ENCODE peak calls at places on chromosome 6, in five cellular contexts. Z is epithelial cell of esophagus; P is ascending aorta; J is transverse colon; I is CD4-positive, alpha-beta memory T cell. C is an unnamed sample.

GRCh38 chr6:133187657-133188453 is 53.3 kb upstream of the EYA4 start:
- DNase-seq in P (no peak), I (no peak), J (no peak), Z (no peak), C (no peak)

GRCh38 chr6:37373822-37374514 is 20.2 kb downstream of the RNF8 start:
- DNase-seq in J (no peak), Z (peak), P (no peak), I (no peak), C (no peak)

GRCh38 chr6:43939281-43940070 is 169.5 kb downstream of the VEGFA start:
- DNase-seq in P (peak), Z (no peak), J (no peak), I (no peak), C (no peak)

GRCh38 chr6:138403324-138403800 is 661 bp upstream of the HEBP2 start:
- DNase-seq in I (peak), J (peak), Z (no peak), P (no peak), C (no peak)

GRCh38 chr6:89035252-89036106 is 45.1 kb upstream of the PNRC1 start:
- DNase-seq in I (no peak), P (peak), J (peak), Z (peak), C (no peak)

GRCh38 chr6:56521454-56521853 is 121.2 kb downstream of the DST start:
- DNase-seq in J (no peak), P (no peak), I (no peak), Z (peak), C (no peak)

GRCh38 chr6:139777202-139777970 is 402.9 kb upstream of the CITED2 start:
- DNase-seq in J (no peak), I (no peak), Z (no peak), P (no peak), C (no peak)

GRCh38 chr6:46040288-46040687 is 24.6 kb upstream of the CLIC5 start:
- DNase-seq in P (no peak), J (no peak), Z (no peak), I (no peak), C (no peak)

GRCh38 chr6:33433560-33434191 is 13.8 kb downstream of the SYNGAP1 start:
- DNase-seq in Z (no peak), J (no peak), I (no peak), P (no peak), C (no peak)

GRCh38 chr6:146543211-146543939 is at the start of gene RAB32:
- DNase-seq in P (peak), J (peak), I (no peak), Z (peak), C (no peak)

GRCh38 chr6:53326372-53327016 is 22.3 kb downstream of the ELOVL5 start:
- DNase-seq in Z (peak), I (no peak), J (peak), P (peak), C (no peak)

GRCh38 chr6:53330137-53330536 is 18.6 kb downstream of the ELOVL5 start:
- DNase-seq in Z (no peak), I (no peak), J (no peak), P (no peak), C (no peak)

GRCh38 chr6:53328375-53328774 is 20.4 kb downstream of the ELOVL5 start:
- DNase-seq in J (no peak), P (no peak), I (no peak), Z (no peak), C (no peak)

GRCh38 chr6:53325785-53326184 is 23.0 kb downstream of the ELOVL5 start:
- DNase-seq in P (no peak), Z (no peak), J (no peak), I (no peak), C (no peak)

DNA sequence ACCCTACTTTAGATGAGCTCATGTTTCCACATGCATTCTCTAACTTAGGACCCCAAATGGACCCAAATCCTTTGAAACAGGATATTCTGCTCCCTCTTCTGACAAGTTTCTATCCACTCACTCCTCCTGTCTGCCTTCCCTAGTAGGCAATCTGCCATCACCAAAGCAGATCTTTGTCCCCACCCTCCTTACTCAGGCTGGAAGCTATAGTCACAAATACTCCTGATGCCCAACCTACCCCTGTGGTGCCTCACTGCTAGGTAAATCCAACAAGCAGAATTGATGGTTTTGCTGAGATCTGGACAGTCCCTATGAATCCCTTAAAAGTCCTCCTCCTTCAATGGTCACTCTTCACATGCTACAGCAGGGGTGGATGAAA is 21.7 kb downstream of the ELOVL5 start:
- DNase-seq in I (no peak), Z (peak), P (no peak), J (no peak), C (no peak)
- H3K4me3 ChIP-seq in I (no peak), Z (no peak), P (no peak), J (no peak), C (no peak)

DNA sequence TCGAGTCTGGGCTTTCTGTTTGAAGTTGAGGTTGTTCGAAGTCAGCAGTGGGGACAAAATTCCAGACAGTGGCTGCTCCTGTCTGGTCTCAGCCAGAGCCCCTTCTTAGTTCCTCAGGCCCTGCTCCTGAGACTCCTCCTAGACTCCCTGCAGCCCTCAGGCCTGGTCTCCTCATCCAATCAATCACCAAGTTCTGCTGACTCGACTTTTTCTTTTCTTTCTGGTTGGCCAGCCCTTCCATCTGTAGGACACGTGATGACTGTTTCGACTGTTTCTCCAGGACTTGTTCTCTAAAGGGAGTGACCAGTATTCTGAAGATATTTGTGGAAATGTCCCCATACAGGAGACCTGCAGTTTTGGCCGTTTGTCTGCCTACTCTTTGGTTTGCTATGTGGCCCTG is 19.5 kb downstream of the PPP1R3G start:
- DNase-seq in Z (no peak), P (no peak), I (no peak), J (no peak), C (no peak)
- H3K4me3 ChIP-seq in Z (no peak), P (no peak), I (no peak), J (no peak), C (no peak)

DNA sequence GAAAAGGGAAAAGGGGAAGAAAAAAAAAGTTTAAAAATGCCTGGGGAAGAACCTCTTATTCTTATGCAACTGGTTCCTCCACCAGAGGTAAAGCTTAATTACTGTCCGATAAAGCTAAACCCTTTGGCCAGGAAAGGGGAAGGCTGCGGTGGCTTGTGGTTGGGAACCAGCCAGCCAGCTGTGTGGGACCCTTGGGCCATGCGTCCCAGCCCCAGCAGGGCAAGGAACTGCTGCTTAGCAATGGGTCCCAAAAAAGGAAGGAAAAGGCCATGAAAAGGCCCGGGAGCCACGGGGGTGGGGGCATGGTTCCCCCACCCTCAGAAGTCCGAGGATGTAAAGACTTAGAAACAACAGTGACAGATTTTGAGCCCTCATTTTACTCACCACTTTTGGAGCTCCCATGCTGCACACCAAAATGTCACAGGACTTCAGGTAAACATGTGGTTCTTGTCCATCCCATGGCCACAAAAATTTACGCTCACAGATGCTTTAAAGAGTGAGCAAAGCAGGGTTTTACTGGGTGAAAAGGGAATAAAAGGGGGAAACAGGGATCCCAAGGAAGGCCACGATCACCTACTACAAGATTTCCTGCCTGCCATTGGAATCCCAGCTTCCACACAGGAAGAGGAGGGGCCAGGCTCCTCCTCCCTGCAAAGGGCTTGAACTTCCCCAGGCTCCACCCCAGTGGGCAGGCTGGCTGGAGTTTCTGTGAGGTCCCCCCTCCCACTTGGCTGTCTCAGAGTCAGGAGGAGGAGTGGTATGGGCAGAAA is 1234.7 kb upstream of the GJE1 start:
- DNase-seq in J (peak), I (no peak), P (no peak), Z (no peak), C (no peak)
- H3K4me3 ChIP-seq in J (no peak), I (no peak), P (no peak), Z (no peak), C (no peak)

DNA sequence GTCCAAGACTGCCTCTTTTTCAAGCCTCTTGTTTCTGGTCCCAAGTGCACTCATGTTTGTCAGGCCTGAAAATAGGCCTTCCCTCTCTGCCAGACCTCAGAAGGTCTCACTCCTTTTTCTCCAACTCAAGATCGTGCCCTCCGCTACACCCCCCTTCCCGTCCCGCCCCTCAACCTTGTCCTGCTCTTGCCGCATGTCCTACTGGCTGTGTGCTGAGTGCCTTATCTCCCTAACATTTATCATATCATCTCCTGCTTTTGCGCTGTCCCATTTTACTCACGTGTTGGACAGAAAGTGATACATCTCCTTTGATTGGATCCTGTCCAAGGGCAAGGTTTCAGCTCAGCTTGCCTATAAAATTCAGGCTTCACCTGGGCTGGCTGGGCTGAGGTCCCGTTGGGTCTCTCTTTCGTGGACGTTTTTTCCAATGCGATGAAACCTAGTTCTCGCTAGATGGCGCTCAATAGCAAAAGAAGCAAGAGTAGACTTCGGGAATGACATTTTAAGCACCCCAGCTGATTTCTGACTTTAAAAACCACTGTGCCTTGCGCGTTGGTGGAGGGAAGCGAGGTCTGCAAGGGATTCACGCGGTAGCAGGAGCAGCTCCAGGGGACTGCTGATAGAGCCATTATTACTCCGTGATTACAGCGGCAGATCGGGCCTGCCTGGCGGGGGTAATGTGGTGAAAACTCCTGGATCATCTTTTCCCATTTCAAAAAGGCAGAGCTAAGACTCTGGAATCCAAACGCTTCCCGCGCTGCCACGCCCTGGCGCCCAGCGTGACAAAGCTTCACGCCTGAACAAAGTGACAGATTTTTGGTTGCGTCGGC is 137.6 kb downstream of the IMPG1 start:
- DNase-seq in J (peak), Z (peak), I (peak), P (peak), C (peak)
- H3K4me3 ChIP-seq in J (peak), Z (peak), I (no peak), P (peak), C (no peak)

GRCh38 chr6:40340957-40341356 is 246.2 kb downstream of the LRFN2 start:
- DNase-seq in P (peak), Z (no peak), J (no peak), I (no peak), C (no peak)

GRCh38 chr6:40340196-40340595 is 247.0 kb downstream of the LRFN2 start:
- DNase-seq in J (no peak), I (no peak), P (no peak), Z (no peak), C (no peak)

GRCh38 chr6:40342674-40343230 is 244.4 kb downstream of the LRFN2 start:
- DNase-seq in Z (no peak), J (no peak), P (peak), I (no peak), C (no peak)

GRCh38 chr6:40343318-40343886 is 243.8 kb downstream of the LRFN2 start:
- DNase-seq in P (peak), I (no peak), Z (no peak), J (no peak), C (no peak)

GRCh38 chr6:40341726-40342125 is 245.4 kb downstream of the LRFN2 start:
- DNase-seq in P (peak), Z (no peak), I (no peak), J (no peak), C (no peak)
- H3K4me3 ChIP-seq in P (no peak), Z (no peak), I (no peak), J (no peak), C (no peak)

GRCh38 chr6:163355471-163355991 is 59.0 kb upstream of the QKI start:
- DNase-seq in P (peak), J (no peak), Z (peak), I (no peak), C (no peak)
- H3K4me3 ChIP-seq in P (peak), J (no peak), Z (no peak), I (no peak), C (no peak)

GRCh38 chr6:112524071-112524470 is 176.9 kb downstream of the RFPL4B start:
- DNase-seq in P (no peak), J (no peak), I (no peak), Z (no peak), C (no peak)

GRCh38 chr6:112522600-112522999 is 175.5 kb downstream of the RFPL4B start:
- DNase-seq in I (no peak), P (no peak), Z (no peak), J (no peak), C (no peak)

GRCh38 chr6:112526594-112526993 is 179.5 kb downstream of the RFPL4B start:
- DNase-seq in Z (no peak), J (no peak), I (no peak), P (no peak), C (no peak)

DNA sequence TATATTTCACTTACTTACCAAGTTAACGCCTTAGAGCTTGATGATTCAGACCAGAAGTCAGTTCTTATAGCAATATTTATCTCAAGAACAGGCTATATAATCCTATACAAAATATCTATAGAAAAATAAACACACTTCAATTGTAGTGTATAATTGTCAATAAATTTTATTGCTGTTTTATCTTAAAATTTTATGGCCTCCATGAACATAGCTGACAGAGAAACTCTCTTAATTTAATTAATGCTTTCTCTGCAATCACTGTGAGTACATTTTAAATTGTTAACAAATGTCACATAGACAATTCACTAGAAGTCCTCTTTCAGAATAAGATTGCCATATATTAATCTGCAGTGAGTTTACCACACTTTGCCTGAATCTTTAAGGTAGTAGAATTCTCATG is 178.6 kb downstream of the RFPL4B start:
- DNase-seq in J (no peak), Z (no peak), P (no peak), I (no peak), C (no peak)
- H3K4me3 ChIP-seq in J (no peak), Z (no peak), P (no peak), I (no peak), C (no peak)

DNA sequence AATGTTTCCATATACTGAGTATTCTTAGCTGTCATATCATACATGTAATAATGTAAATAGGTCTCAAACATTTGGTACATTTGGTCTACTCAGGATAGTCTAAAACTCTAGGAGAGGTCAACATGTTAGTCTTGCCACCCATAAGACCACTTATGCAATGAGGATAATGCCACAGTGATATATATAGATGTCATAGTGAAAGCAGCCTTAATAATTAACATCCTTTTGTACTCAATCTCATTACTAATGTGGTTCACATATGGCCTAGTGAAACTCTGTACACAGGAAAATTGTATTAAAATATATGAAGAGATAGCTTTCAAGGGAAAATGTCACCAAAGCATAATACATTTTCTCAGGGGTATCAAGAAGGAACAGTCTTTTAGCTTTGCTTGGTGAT is 577.9 kb downstream of the TFAP2B start:
- DNase-seq in Z (no peak), J (no peak), P (no peak), I (no peak), C (no peak)
- H3K4me3 ChIP-seq in Z (no peak), J (no peak), P (no peak), I (no peak), C (no peak)

GRCh38 chr6:166172546-166172945 is 4.9 kb upstream of the TBXT start:
- DNase-seq in J (no peak), I (no peak), Z (no peak), P (no peak), C (no peak)

GRCh38 chr6:166174031-166174430 is 6.4 kb upstream of the TBXT start:
- DNase-seq in I (no peak), Z (no peak), J (no peak), P (no peak), C (no peak)

GRCh38 chr6:166176106-166176505 is 8.5 kb upstream of the TBXT start:
- DNase-seq in J (no peak), P (no peak), I (no peak), Z (no peak), C (no peak)

GRCh38 chr6:166169549-166170421 is 2.1 kb upstream of the TBXT start:
- DNase-seq in P (no peak), I (no peak), J (no peak), Z (no peak), C (no peak)

DNA sequence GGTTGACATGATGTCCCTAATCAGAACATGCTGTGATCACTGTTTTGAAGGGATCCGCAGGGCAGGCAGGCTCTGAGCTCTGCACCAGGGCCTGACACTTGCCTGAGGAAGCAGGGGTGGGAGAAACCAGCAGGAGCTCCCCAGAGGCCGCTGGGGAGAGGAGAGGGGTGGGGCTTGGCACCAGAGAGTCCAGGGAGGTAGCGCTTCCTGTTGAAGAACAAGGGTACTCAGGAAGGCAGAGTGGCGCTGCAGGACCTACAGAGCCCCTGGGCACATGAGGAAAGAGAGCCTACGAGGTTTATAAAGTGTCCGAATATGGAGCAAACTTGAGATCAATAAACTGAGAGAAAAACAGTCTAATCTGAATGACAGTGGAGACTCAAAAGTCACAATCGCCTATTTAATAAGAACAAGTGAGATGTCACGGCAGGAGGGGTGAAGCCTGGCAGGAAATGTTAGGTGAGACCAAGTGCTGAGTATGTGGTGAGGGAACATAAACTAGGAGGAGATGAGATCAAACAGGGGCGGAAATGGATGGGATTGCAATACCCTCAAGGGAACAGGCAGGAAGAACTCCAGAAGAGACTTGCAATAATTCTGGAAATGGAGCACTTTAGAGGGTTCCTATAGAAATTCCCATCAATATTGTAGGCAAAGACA is 5.8 kb upstream of the TBXT start:
- DNase-seq in I (no peak), Z (no peak), J (no peak), P (no peak), C (no peak)
- H3K4me3 ChIP-seq in I (no peak), Z (no peak), J (no peak), P (no peak), C (no peak)

C was measured in GM12864.